ENCODE peak calls at places on chromosomes 2 and 18, in five cellular contexts. U is NCI-H2081, A is mucosa of gallbladder, V is left ventricle myocardium inferior, R is NCI-H748 treated with DMSO at 0.1 percent for 48 hours. W is an unnamed sample.

GRCh38 chr2:36677995-36678605 is 18.4 kb upstream of the VIT start:
- DNase-seq in U (no peak), A (no peak), V (no peak), R (no peak), W (no peak)

GRCh38 chr2:14189929-14190328 is 442.6 kb upstream of the LRATD1 start:
- DNase-seq in U (no peak), A (no peak), V (no peak), R (no peak), W (no peak)

GRCh38 chr2:175030380-175031271 is 25.4 kb upstream of the CHN1 start:
- DNase-seq in U (peak; percentile 42), A (peak; percentile 48), V (no peak), R (peak; percentile 23), W (no peak)

GRCh38 chr18:41714872-41715271 is 240.2 kb upstream of the PIK3C3 start:
- DNase-seq in U (no peak), A (no peak), V (no peak), R (no peak), W (no peak)

GRCh38 chr2:223873672-223874071 is 36.3 kb upstream of the AP1S3 start:
- DNase-seq in U (no peak), A (no peak), V (no peak), R (no peak), W (no peak)

GRCh38 chr2:23484767-23485166 is 99.8 kb downstream of the KLHL29 start:
- DNase-seq in U (no peak), A (no peak), V (no peak), R (no peak), W (no peak)

GRCh38 chr18:75269140-75269676 is 58.6 kb downstream of the TSHZ1 start:
- DNase-seq in U (peak; percentile 68), A (no peak), V (no peak), R (no peak), W (no peak)

GRCh38 chr2:203062126-203062525 is 47.5 kb downstream of the NBEAL1 start:
- DNase-seq in U (no peak), A (no peak), V (no peak), R (no peak), W (no peak)

GRCh38 chr2:26615336-26616031 is 25.7 kb downstream of the CIB4 start:
- DNase-seq in U (no peak), A (no peak), V (no peak), R (no peak), W (no peak)

W was measured in Right ventricle myocardium superior.